ENCODE peak calls at places on chromosome 22, in ten cellular contexts. One of them, this sample, is unnamed.

GRCh38 chr22:28299329-28299728 is 380.3 kb upstream of the PITPNB start:
- DNase-seq in chondrocyte: no peak
- DNase-seq in brain microvascular endothelial cell: no peak
- DNase-seq in H1: no peak
- DNase-seq in H9: no peak
- DNase-seq in thyroid gland: no peak
- DNase-seq in glutamatergic neuron: no peak
- DNase-seq in OCI-LY7: no peak
- DNase-seq in K562: no peak
- DNase-seq in left lung: no peak
- DNase-seq in this sample: no peak

GRCh38 chr22:43520632-43521039 is 108.8 kb downstream of the MPPED1 start:
- DNase-seq in brain microvascular endothelial cell: no peak
- DNase-seq in H1: no peak
- DNase-seq in chondrocyte: no peak
- DNase-seq in OCI-LY7: no peak
- DNase-seq in glutamatergic neuron: no peak
- DNase-seq in left lung: no peak
- DNase-seq in H9: no peak
- DNase-seq in thyroid gland: no peak
- DNase-seq in K562: no peak
- DNase-seq in this sample: no peak

GRCh38 chr22:44384563-44384940 is 71.8 kb upstream of the SHISAL1 start:
- DNase-seq in OCI-LY7: no peak
- DNase-seq in K562: no peak
- DNase-seq in left lung: no peak
- DNase-seq in chondrocyte: peak; percentile 70
- DNase-seq in thyroid gland: no peak
- DNase-seq in glutamatergic neuron: no peak
- DNase-seq in brain microvascular endothelial cell: no peak
- DNase-seq in H9: no peak
- DNase-seq in H1: no peak
- DNase-seq in this sample: no peak

GRCh38 chr22:25824828-25825474 is 83.0 kb downstream of the MYO18B start:
- DNase-seq in brain microvascular endothelial cell: no peak
- DNase-seq in thyroid gland: no peak
- DNase-seq in left lung: no peak
- DNase-seq in glutamatergic neuron: peak; percentile 61
- DNase-seq in K562: no peak
- DNase-seq in H9: no peak
- DNase-seq in chondrocyte: peak; percentile 9
- DNase-seq in OCI-LY7: no peak
- DNase-seq in H1: no peak
- DNase-seq in this sample: no peak

GRCh38 chr22:32958021-32958420 is 100.2 kb downstream of the SYN3 start:
- DNase-seq in K562: no peak
- DNase-seq in chondrocyte: no peak
- DNase-seq in glutamatergic neuron: no peak
- DNase-seq in brain microvascular endothelial cell: no peak
- DNase-seq in OCI-LY7: no peak
- DNase-seq in left lung: no peak
- DNase-seq in H9: no peak
- DNase-seq in H1: no peak
- DNase-seq in thyroid gland: no peak
- DNase-seq in this sample: no peak

GRCh38 chr22:33917744-33918406 is 2.4 kb downstream of the LARGE1 start:
- DNase-seq in left lung: no peak
- DNase-seq in chondrocyte: no peak
- DNase-seq in OCI-LY7: peak; percentile 69
- DNase-seq in glutamatergic neuron: no peak
- DNase-seq in H1: no peak
- DNase-seq in brain microvascular endothelial cell: no peak
- DNase-seq in thyroid gland: no peak
- DNase-seq in K562: no peak
- DNase-seq in H9: peak; percentile 48
- DNase-seq in this sample: no peak

GRCh38 chr22:35155403-35156025 is 89.6 kb downstream of the ISX start:
- DNase-seq in left lung: no peak
- DNase-seq in thyroid gland: no peak
- DNase-seq in brain microvascular endothelial cell: no peak
- DNase-seq in H1: no peak
- DNase-seq in H9: no peak
- DNase-seq in glutamatergic neuron: no peak
- DNase-seq in K562: no peak
- DNase-seq in chondrocyte: peak; percentile 2
- DNase-seq in OCI-LY7: no peak
- DNase-seq in this sample: no peak

GRCh38 chr22:17782158-17782557 is 7.9 kb upstream of the BID start:
- DNase-seq in glutamatergic neuron: no peak
- DNase-seq in H1: no peak
- DNase-seq in K562: no peak
- DNase-seq in OCI-LY7: no peak
- DNase-seq in left lung: no peak
- DNase-seq in brain microvascular endothelial cell: no peak
- DNase-seq in H9: no peak
- DNase-seq in thyroid gland: no peak
- DNase-seq in chondrocyte: no peak
- DNase-seq in this sample: no peak

GRCh38 chr22:36160499-36160942 is at the start of gene APOL3:
- DNase-seq in thyroid gland: peak; percentile 53
- DNase-seq in left lung: peak; percentile 69
- DNase-seq in glutamatergic neuron: no peak
- DNase-seq in K562: no peak
- DNase-seq in chondrocyte: no peak
- DNase-seq in OCI-LY7: peak; percentile 53
- DNase-seq in H9: no peak
- DNase-seq in brain microvascular endothelial cell: peak; percentile 45
- DNase-seq in H1: no peak
- DNase-seq in this sample: no peak

GRCh38 chr22:29607426-29607825 is 4.0 kb downstream of the NF2 start:
- DNase-seq in left lung: no peak
- DNase-seq in K562: no peak
- DNase-seq in OCI-LY7: no peak
- DNase-seq in brain microvascular endothelial cell: no peak
- DNase-seq in glutamatergic neuron: no peak
- DNase-seq in H9: no peak
- DNase-seq in thyroid gland: no peak
- DNase-seq in chondrocyte: no peak
- DNase-seq in H1: no peak
- DNase-seq in this sample: no peak

GRCh38 chr22:29606320-29606719 is 2.9 kb downstream of the NF2 start:
- DNase-seq in H1: no peak
- DNase-seq in K562: no peak
- DNase-seq in thyroid gland: no peak
- DNase-seq in left lung: no peak
- DNase-seq in brain microvascular endothelial cell: no peak
- DNase-seq in H9: peak; percentile 44
- DNase-seq in OCI-LY7: no peak
- DNase-seq in glutamatergic neuron: no peak
- DNase-seq in chondrocyte: no peak
- DNase-seq in this sample: no peak

GRCh38 chr22:29605236-29605850 is 1.9 kb downstream of the NF2 start:
- DNase-seq in left lung: no peak
- DNase-seq in thyroid gland: no peak
- DNase-seq in OCI-LY7: no peak
- DNase-seq in chondrocyte: no peak
- DNase-seq in brain microvascular endothelial cell: no peak
- DNase-seq in H9: no peak
- DNase-seq in glutamatergic neuron: no peak
- DNase-seq in H1: no peak
- DNase-seq in K562: no peak
- DNase-seq in this sample: no peak

GRCh38 chr22:29610780-29611179 is 7.3 kb downstream of the NF2 start:
- DNase-seq in OCI-LY7: no peak
- DNase-seq in glutamatergic neuron: no peak
- DNase-seq in H9: no peak
- DNase-seq in brain microvascular endothelial cell: no peak
- DNase-seq in thyroid gland: no peak
- DNase-seq in K562: no peak
- DNase-seq in H1: no peak
- DNase-seq in chondrocyte: no peak
- DNase-seq in left lung: no peak
- DNase-seq in this sample: no peak

DNA sequence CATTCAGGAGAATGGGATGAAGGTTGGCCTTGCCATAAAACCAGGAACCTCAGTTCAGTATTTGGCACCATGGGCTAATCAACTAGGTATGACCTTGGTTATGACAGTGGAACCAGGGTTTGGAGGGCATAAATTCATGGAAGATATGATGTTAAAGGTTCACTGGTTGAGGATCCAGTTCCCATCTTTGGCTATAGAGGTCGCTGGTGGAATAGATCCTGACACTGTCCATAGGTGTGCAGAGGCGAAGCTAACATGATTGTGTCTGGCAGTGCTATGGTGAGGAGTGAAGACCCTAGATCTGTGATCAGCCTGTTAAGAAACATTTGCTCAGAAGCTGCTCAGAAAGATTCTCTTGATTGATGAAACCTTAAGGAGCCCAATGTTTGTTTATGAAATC is 5.7 kb downstream of the NF2 start:
- DNase-seq in chondrocyte: no peak
- DNase-seq in glutamatergic neuron: no peak
- DNase-seq in OCI-LY7: no peak
- DNase-seq in K562: peak; percentile 23
- DNase-seq in H1: no peak
- DNase-seq in thyroid gland: no peak
- DNase-seq in brain microvascular endothelial cell: no peak
- DNase-seq in left lung: no peak
- DNase-seq in H9: no peak
- DNase-seq in this sample: no peak
- TF ChIP-seq CTCF in chondrocyte: peak; percentile 47
- TF ChIP-seq CTCF in glutamatergic neuron: peak; percentile 38
- TF ChIP-seq CTCF in OCI-LY7: peak; percentile 54
- TF ChIP-seq CTCF in K562: peak; percentile 26
- TF ChIP-seq CTCF in H1: peak; percentile 76
- TF ChIP-seq CTCF in thyroid gland: no peak
- TF ChIP-seq CTCF in brain microvascular endothelial cell: peak; percentile 52
- TF ChIP-seq CTCF in left lung: no peak
- TF ChIP-seq CTCF in H9: peak; percentile 68
- TF ChIP-seq CTCF in this sample: peak; percentile 35

GRCh38 chr22:40965936-40966557 is 14.9 kb downstream of the RBX1 start:
- DNase-seq in K562: peak; percentile 47
- DNase-seq in H1: no peak
- DNase-seq in brain microvascular endothelial cell: no peak
- DNase-seq in glutamatergic neuron: no peak
- DNase-seq in thyroid gland: no peak
- DNase-seq in OCI-LY7: no peak
- DNase-seq in left lung: no peak
- DNase-seq in H9: no peak
- DNase-seq in chondrocyte: no peak
- DNase-seq in this sample: no peak
- TF ChIP-seq CTCF in K562: no peak
- TF ChIP-seq CTCF in H1: no peak
- TF ChIP-seq CTCF in brain microvascular endothelial cell: no peak
- TF ChIP-seq CTCF in glutamatergic neuron: no peak
- TF ChIP-seq CTCF in thyroid gland: no peak
- TF ChIP-seq CTCF in OCI-LY7: no peak
- TF ChIP-seq CTCF in left lung: no peak
- TF ChIP-seq CTCF in H9: no peak
- TF ChIP-seq CTCF in chondrocyte: no peak
- TF ChIP-seq CTCF in this sample: no peak

GRCh38 chr22:37510046-37510445 is 9.2 kb downstream of the CARD10 start:
- DNase-seq in left lung: no peak
- DNase-seq in H9: no peak
- DNase-seq in K562: no peak
- DNase-seq in H1: no peak
- DNase-seq in brain microvascular endothelial cell: no peak
- DNase-seq in chondrocyte: no peak
- DNase-seq in OCI-LY7: no peak
- DNase-seq in glutamatergic neuron: no peak
- DNase-seq in thyroid gland: no peak
- DNase-seq in this sample: no peak

GRCh38 chr22:37505989-37506388 is 13.2 kb downstream of the CARD10 start:
- DNase-seq in OCI-LY7: no peak
- DNase-seq in brain microvascular endothelial cell: no peak
- DNase-seq in thyroid gland: no peak
- DNase-seq in H9: no peak
- DNase-seq in K562: no peak
- DNase-seq in H1: no peak
- DNase-seq in left lung: no peak
- DNase-seq in chondrocyte: no peak
- DNase-seq in glutamatergic neuron: no peak
- DNase-seq in this sample: no peak

GRCh38 chr22:37507731-37508130 is 11.5 kb downstream of the CARD10 start:
- DNase-seq in brain microvascular endothelial cell: no peak
- DNase-seq in thyroid gland: no peak
- DNase-seq in H9: no peak
- DNase-seq in left lung: no peak
- DNase-seq in K562: no peak
- DNase-seq in glutamatergic neuron: no peak
- DNase-seq in chondrocyte: no peak
- DNase-seq in OCI-LY7: no peak
- DNase-seq in H1: no peak
- DNase-seq in this sample: no peak

GRCh38 chr22:37509026-37509886 is 10.0 kb downstream of the CARD10 start:
- DNase-seq in H9: no peak
- DNase-seq in OCI-LY7: no peak
- DNase-seq in thyroid gland: no peak
- DNase-seq in H1: no peak
- DNase-seq in brain microvascular endothelial cell: no peak
- DNase-seq in left lung: no peak
- DNase-seq in K562: no peak
- DNase-seq in chondrocyte: no peak
- DNase-seq in glutamatergic neuron: no peak
- DNase-seq in this sample: no peak

DNA sequence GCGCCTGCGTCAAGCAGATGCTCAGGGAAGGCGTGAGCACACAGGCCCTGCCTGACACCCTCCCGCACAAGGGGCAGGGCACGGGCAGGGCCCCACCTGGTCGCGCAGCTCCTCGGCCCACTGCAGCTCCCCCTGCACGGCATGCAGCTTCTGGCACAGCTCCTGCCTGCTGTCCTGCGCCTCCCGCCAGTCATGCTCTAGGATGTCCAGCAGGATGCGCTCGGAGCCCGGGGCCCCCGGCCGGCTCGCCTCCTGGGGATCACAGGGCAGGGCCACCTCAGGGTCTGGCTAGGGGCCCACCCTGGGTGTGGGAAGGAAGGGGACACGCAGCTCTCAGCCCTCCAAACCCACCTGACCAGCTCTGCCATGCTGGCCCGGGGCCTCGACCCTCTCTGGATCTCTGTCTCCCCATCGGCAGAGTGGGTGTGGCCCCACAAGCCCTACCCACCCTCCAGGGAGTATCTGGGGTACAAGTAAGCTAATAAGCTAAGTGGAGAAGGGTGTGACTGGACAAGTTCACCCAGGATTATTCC is 10.7 kb downstream of the CARD10 start:
- DNase-seq in chondrocyte: no peak
- DNase-seq in H1: no peak
- DNase-seq in K562: no peak
- DNase-seq in thyroid gland: no peak
- DNase-seq in left lung: no peak
- DNase-seq in H9: no peak
- DNase-seq in brain microvascular endothelial cell: no peak
- DNase-seq in glutamatergic neuron: no peak
- DNase-seq in OCI-LY7: no peak
- DNase-seq in this sample: no peak
- TF ChIP-seq CTCF in chondrocyte: no peak
- TF ChIP-seq CTCF in H1: no peak
- TF ChIP-seq CTCF in K562: no peak
- TF ChIP-seq CTCF in thyroid gland: no peak
- TF ChIP-seq CTCF in left lung: no peak
- TF ChIP-seq CTCF in H9: no peak
- TF ChIP-seq CTCF in brain microvascular endothelial cell: peak; percentile 9
- TF ChIP-seq CTCF in glutamatergic neuron: no peak
- TF ChIP-seq CTCF in OCI-LY7: no peak
- TF ChIP-seq CTCF in this sample: no peak

GRCh38 chr22:24706050-24706449 is 68.5 kb downstream of the PIWIL3 start:
- DNase-seq in OCI-LY7: no peak
- DNase-seq in brain microvascular endothelial cell: peak; percentile 14
- DNase-seq in glutamatergic neuron: peak; percentile 48
- DNase-seq in left lung: no peak
- DNase-seq in H9: peak; percentile 83
- DNase-seq in chondrocyte: no peak
- DNase-seq in thyroid gland: no peak
- DNase-seq in H1: no peak
- DNase-seq in K562: peak; percentile 63
- DNase-seq in this sample: no peak
- TF ChIP-seq CTCF in OCI-LY7: no peak
- TF ChIP-seq CTCF in brain microvascular endothelial cell: peak; percentile 59
- TF ChIP-seq CTCF in glutamatergic neuron: peak; percentile 17
- TF ChIP-seq CTCF in left lung: no peak
- TF ChIP-seq CTCF in H9: peak; percentile 62
- TF ChIP-seq CTCF in chondrocyte: peak; percentile 58
- TF ChIP-seq CTCF in thyroid gland: no peak
- TF ChIP-seq CTCF in H1: peak; percentile 46
- TF ChIP-seq CTCF in K562: peak; percentile 56
- TF ChIP-seq CTCF in this sample: peak; percentile 44

This sample was measured in progenitor cell of endocrine pancreas.